ENCODE peak calls at places on chromosomes 1 and 21, in nine cellular contexts. One of them, this sample, is unnamed.

GRCh38 chr1:113531321-113531720 is 141.0 kb downstream of the MAGI3 start:
- DNase-seq in NCI-H1105: no peak
- DNase-seq in head of caudate nucleus: no peak
- DNase-seq in aorta: no peak
- DNase-seq in stimulated activated CD8-positive, alpha-beta memory T cell treated with anti-CD3 and anti-CD28 coated beads, Interleukin-2, amount 100 ng/mL, for 48 hours: no peak
- DNase-seq in CD8-positive, alpha-beta T cell: no peak
- DNase-seq in activated CD4-positive, alpha-beta T cell treated with anti-CD3 and anti-CD28 coated beads, Interleukin-2, amount 10 ng/mL, durations not matched to agents 7 days and 5 days: no peak
- DNase-seq in kidney glomerular epithelial cell: no peak
- DNase-seq in activated CD8-positive, alpha-beta memory T cell treated with anti-CD3 and anti-CD28 coated beads, Interleukin-2, amount 50 U/mL, for 4 hours: no peak
- DNase-seq in this sample: no peak

GRCh38 chr1:41540886-41541591 is 56.6 kb upstream of the EDN2 start:
- DNase-seq in activated CD8-positive, alpha-beta memory T cell treated with anti-CD3 and anti-CD28 coated beads, Interleukin-2, amount 50 U/mL, for 4 hours: no peak
- DNase-seq in activated CD4-positive, alpha-beta T cell treated with anti-CD3 and anti-CD28 coated beads, Interleukin-2, amount 10 ng/mL, durations not matched to agents 7 days and 5 days: no peak
- DNase-seq in CD8-positive, alpha-beta T cell: no peak
- DNase-seq in head of caudate nucleus: no peak
- DNase-seq in stimulated activated CD8-positive, alpha-beta memory T cell treated with anti-CD3 and anti-CD28 coated beads, Interleukin-2, amount 100 ng/mL, for 48 hours: no peak
- DNase-seq in NCI-H1105: no peak
- DNase-seq in kidney glomerular epithelial cell: no peak
- DNase-seq in aorta: no peak
- DNase-seq in this sample: no peak

GRCh38 chr1:230717251-230717650 is 3.3 kb upstream of the AGT start:
- DNase-seq in activated CD8-positive, alpha-beta memory T cell treated with anti-CD3 and anti-CD28 coated beads, Interleukin-2, amount 50 U/mL, for 4 hours: no peak
- DNase-seq in aorta: no peak
- DNase-seq in activated CD4-positive, alpha-beta T cell treated with anti-CD3 and anti-CD28 coated beads, Interleukin-2, amount 10 ng/mL, durations not matched to agents 7 days and 5 days: no peak
- DNase-seq in head of caudate nucleus: no peak
- DNase-seq in NCI-H1105: no peak
- DNase-seq in kidney glomerular epithelial cell: no peak
- DNase-seq in CD8-positive, alpha-beta T cell: no peak
- DNase-seq in stimulated activated CD8-positive, alpha-beta memory T cell treated with anti-CD3 and anti-CD28 coated beads, Interleukin-2, amount 100 ng/mL, for 48 hours: no peak
- DNase-seq in this sample: no peak

GRCh38 chr1:227411066-227411465 is 92.8 kb upstream of the CDC42BPA start:
- DNase-seq in aorta: no peak
- DNase-seq in kidney glomerular epithelial cell: no peak
- DNase-seq in activated CD8-positive, alpha-beta memory T cell treated with anti-CD3 and anti-CD28 coated beads, Interleukin-2, amount 50 U/mL, for 4 hours: no peak
- DNase-seq in activated CD4-positive, alpha-beta T cell treated with anti-CD3 and anti-CD28 coated beads, Interleukin-2, amount 10 ng/mL, durations not matched to agents 7 days and 5 days: no peak
- DNase-seq in NCI-H1105: no peak
- DNase-seq in head of caudate nucleus: no peak
- DNase-seq in CD8-positive, alpha-beta T cell: no peak
- DNase-seq in stimulated activated CD8-positive, alpha-beta memory T cell treated with anti-CD3 and anti-CD28 coated beads, Interleukin-2, amount 100 ng/mL, for 48 hours: no peak
- DNase-seq in this sample: no peak

GRCh38 chr21:39033878-39034589 is 149.2 kb downstream of the PSMG1 start:
- DNase-seq in NCI-H1105: no peak
- DNase-seq in activated CD8-positive, alpha-beta memory T cell treated with anti-CD3 and anti-CD28 coated beads, Interleukin-2, amount 50 U/mL, for 4 hours: no peak
- DNase-seq in stimulated activated CD8-positive, alpha-beta memory T cell treated with anti-CD3 and anti-CD28 coated beads, Interleukin-2, amount 100 ng/mL, for 48 hours: no peak
- DNase-seq in aorta: no peak
- DNase-seq in kidney glomerular epithelial cell: peak
- DNase-seq in CD8-positive, alpha-beta T cell: no peak
- DNase-seq in activated CD4-positive, alpha-beta T cell treated with anti-CD3 and anti-CD28 coated beads, Interleukin-2, amount 10 ng/mL, durations not matched to agents 7 days and 5 days: no peak
- DNase-seq in head of caudate nucleus: no peak
- DNase-seq in this sample: no peak

GRCh38 chr1:33332357-33332789 is 11.5 kb upstream of the A3GALT2 start:
- DNase-seq in NCI-H1105: no peak
- DNase-seq in CD8-positive, alpha-beta T cell: no peak
- DNase-seq in stimulated activated CD8-positive, alpha-beta memory T cell treated with anti-CD3 and anti-CD28 coated beads, Interleukin-2, amount 100 ng/mL, for 48 hours: no peak
- DNase-seq in activated CD8-positive, alpha-beta memory T cell treated with anti-CD3 and anti-CD28 coated beads, Interleukin-2, amount 50 U/mL, for 4 hours: no peak
- DNase-seq in activated CD4-positive, alpha-beta T cell treated with anti-CD3 and anti-CD28 coated beads, Interleukin-2, amount 10 ng/mL, durations not matched to agents 7 days and 5 days: no peak
- DNase-seq in kidney glomerular epithelial cell: no peak
- DNase-seq in head of caudate nucleus: no peak
- DNase-seq in aorta: no peak
- DNase-seq in this sample: no peak

GRCh38 chr1:205570173-205570501 is 61.7 kb downstream of the ELK4 start:
- DNase-seq in kidney glomerular epithelial cell: no peak
- DNase-seq in head of caudate nucleus: no peak
- DNase-seq in aorta: no peak
- DNase-seq in NCI-H1105: no peak
- DNase-seq in activated CD8-positive, alpha-beta memory T cell treated with anti-CD3 and anti-CD28 coated beads, Interleukin-2, amount 50 U/mL, for 4 hours: no peak
- DNase-seq in stimulated activated CD8-positive, alpha-beta memory T cell treated with anti-CD3 and anti-CD28 coated beads, Interleukin-2, amount 100 ng/mL, for 48 hours: no peak
- DNase-seq in CD8-positive, alpha-beta T cell: no peak
- DNase-seq in activated CD4-positive, alpha-beta T cell treated with anti-CD3 and anti-CD28 coated beads, Interleukin-2, amount 10 ng/mL, durations not matched to agents 7 days and 5 days: no peak
- DNase-seq in this sample: no peak

GRCh38 chr1:44406761-44407429 is 1.8 kb downstream of the RNF220 start:
- DNase-seq in activated CD4-positive, alpha-beta T cell treated with anti-CD3 and anti-CD28 coated beads, Interleukin-2, amount 10 ng/mL, durations not matched to agents 7 days and 5 days: no peak
- DNase-seq in kidney glomerular epithelial cell: no peak
- DNase-seq in CD8-positive, alpha-beta T cell: peak
- DNase-seq in stimulated activated CD8-positive, alpha-beta memory T cell treated with anti-CD3 and anti-CD28 coated beads, Interleukin-2, amount 100 ng/mL, for 48 hours: peak
- DNase-seq in aorta: peak
- DNase-seq in NCI-H1105: peak
- DNase-seq in activated CD8-positive, alpha-beta memory T cell treated with anti-CD3 and anti-CD28 coated beads, Interleukin-2, amount 50 U/mL, for 4 hours: peak
- DNase-seq in head of caudate nucleus: no peak
- DNase-seq in this sample: peak

GRCh38 chr1:234940841-234941240 is 187.8 kb downstream of the TOMM20 start:
- DNase-seq in aorta: no peak
- DNase-seq in head of caudate nucleus: no peak
- DNase-seq in activated CD4-positive, alpha-beta T cell treated with anti-CD3 and anti-CD28 coated beads, Interleukin-2, amount 10 ng/mL, durations not matched to agents 7 days and 5 days: no peak
- DNase-seq in kidney glomerular epithelial cell: no peak
- DNase-seq in NCI-H1105: no peak
- DNase-seq in activated CD8-positive, alpha-beta memory T cell treated with anti-CD3 and anti-CD28 coated beads, Interleukin-2, amount 50 U/mL, for 4 hours: no peak
- DNase-seq in stimulated activated CD8-positive, alpha-beta memory T cell treated with anti-CD3 and anti-CD28 coated beads, Interleukin-2, amount 100 ng/mL, for 48 hours: no peak
- DNase-seq in CD8-positive, alpha-beta T cell: no peak
- DNase-seq in this sample: no peak

GRCh38 chr1:47870480-47870879 is 126.7 kb downstream of the TRABD2B start:
- DNase-seq in activated CD8-positive, alpha-beta memory T cell treated with anti-CD3 and anti-CD28 coated beads, Interleukin-2, amount 50 U/mL, for 4 hours: no peak
- DNase-seq in kidney glomerular epithelial cell: no peak
- DNase-seq in stimulated activated CD8-positive, alpha-beta memory T cell treated with anti-CD3 and anti-CD28 coated beads, Interleukin-2, amount 100 ng/mL, for 48 hours: no peak
- DNase-seq in aorta: no peak
- DNase-seq in head of caudate nucleus: no peak
- DNase-seq in NCI-H1105: no peak
- DNase-seq in CD8-positive, alpha-beta T cell: no peak
- DNase-seq in activated CD4-positive, alpha-beta T cell treated with anti-CD3 and anti-CD28 coated beads, Interleukin-2, amount 10 ng/mL, durations not matched to agents 7 days and 5 days: no peak
- DNase-seq in this sample: no peak

GRCh38 chr1:211551628-211552465 is 27.1 kb downstream of the SLC30A1 start:
- DNase-seq in activated CD4-positive, alpha-beta T cell treated with anti-CD3 and anti-CD28 coated beads, Interleukin-2, amount 10 ng/mL, durations not matched to agents 7 days and 5 days: no peak
- DNase-seq in kidney glomerular epithelial cell: peak
- DNase-seq in CD8-positive, alpha-beta T cell: no peak
- DNase-seq in head of caudate nucleus: no peak
- DNase-seq in aorta: peak
- DNase-seq in activated CD8-positive, alpha-beta memory T cell treated with anti-CD3 and anti-CD28 coated beads, Interleukin-2, amount 50 U/mL, for 4 hours: no peak
- DNase-seq in stimulated activated CD8-positive, alpha-beta memory T cell treated with anti-CD3 and anti-CD28 coated beads, Interleukin-2, amount 100 ng/mL, for 48 hours: no peak
- DNase-seq in NCI-H1105: no peak
- DNase-seq in this sample: no peak

GRCh38 chr1:24964811-24965570 is 34.9 kb upstream of the RUNX3 start:
- DNase-seq in aorta: peak
- DNase-seq in head of caudate nucleus: no peak
- DNase-seq in kidney glomerular epithelial cell: no peak
- DNase-seq in stimulated activated CD8-positive, alpha-beta memory T cell treated with anti-CD3 and anti-CD28 coated beads, Interleukin-2, amount 100 ng/mL, for 48 hours: peak
- DNase-seq in activated CD8-positive, alpha-beta memory T cell treated with anti-CD3 and anti-CD28 coated beads, Interleukin-2, amount 50 U/mL, for 4 hours: peak
- DNase-seq in NCI-H1105: no peak
- DNase-seq in CD8-positive, alpha-beta T cell: peak
- DNase-seq in activated CD4-positive, alpha-beta T cell treated with anti-CD3 and anti-CD28 coated beads, Interleukin-2, amount 10 ng/mL, durations not matched to agents 7 days and 5 days: peak
- DNase-seq in this sample: peak

GRCh38 chr21:45379901-45380330 is 25.0 kb upstream of the COL18A1 start:
- DNase-seq in activated CD4-positive, alpha-beta T cell treated with anti-CD3 and anti-CD28 coated beads, Interleukin-2, amount 10 ng/mL, durations not matched to agents 7 days and 5 days: no peak
- DNase-seq in stimulated activated CD8-positive, alpha-beta memory T cell treated with anti-CD3 and anti-CD28 coated beads, Interleukin-2, amount 100 ng/mL, for 48 hours: no peak
- DNase-seq in CD8-positive, alpha-beta T cell: no peak
- DNase-seq in NCI-H1105: no peak
- DNase-seq in activated CD8-positive, alpha-beta memory T cell treated with anti-CD3 and anti-CD28 coated beads, Interleukin-2, amount 50 U/mL, for 4 hours: no peak
- DNase-seq in kidney glomerular epithelial cell: no peak
- DNase-seq in aorta: peak
- DNase-seq in head of caudate nucleus: no peak
- DNase-seq in this sample: no peak

GRCh38 chr21:16536661-16537359 is 807.0 kb downstream of the USP25 start:
- DNase-seq in head of caudate nucleus: no peak
- DNase-seq in activated CD8-positive, alpha-beta memory T cell treated with anti-CD3 and anti-CD28 coated beads, Interleukin-2, amount 50 U/mL, for 4 hours: no peak
- DNase-seq in kidney glomerular epithelial cell: no peak
- DNase-seq in activated CD4-positive, alpha-beta T cell treated with anti-CD3 and anti-CD28 coated beads, Interleukin-2, amount 10 ng/mL, durations not matched to agents 7 days and 5 days: no peak
- DNase-seq in aorta: no peak
- DNase-seq in NCI-H1105: peak
- DNase-seq in CD8-positive, alpha-beta T cell: no peak
- DNase-seq in stimulated activated CD8-positive, alpha-beta memory T cell treated with anti-CD3 and anti-CD28 coated beads, Interleukin-2, amount 100 ng/mL, for 48 hours: no peak
- DNase-seq in this sample: no peak

GRCh38 chr1:32273389-32274208 is 18.3 kb upstream of the HDAC1 start:
- DNase-seq in head of caudate nucleus: no peak
- DNase-seq in activated CD4-positive, alpha-beta T cell treated with anti-CD3 and anti-CD28 coated beads, Interleukin-2, amount 10 ng/mL, durations not matched to agents 7 days and 5 days: peak
- DNase-seq in CD8-positive, alpha-beta T cell: peak
- DNase-seq in kidney glomerular epithelial cell: peak
- DNase-seq in activated CD8-positive, alpha-beta memory T cell treated with anti-CD3 and anti-CD28 coated beads, Interleukin-2, amount 50 U/mL, for 4 hours: peak
- DNase-seq in NCI-H1105: peak
- DNase-seq in aorta: no peak
- DNase-seq in stimulated activated CD8-positive, alpha-beta memory T cell treated with anti-CD3 and anti-CD28 coated beads, Interleukin-2, amount 100 ng/mL, for 48 hours: peak
- DNase-seq in this sample: peak